ENCODE peak calls at places on chromosomes 13 and 19, in nine cellular contexts. J is endothelial cell, S is GM10248, R is progenitor cell of endocrine pancreas, E is body of pancreas, F is Peyer's patch, N is GM23338, X is fibroblast of pulmonary artery, C is transverse colon. W is an unnamed sample.

GRCh38 chr13:78147905-78148304 is 229.3 kb upstream of the EDNRB start:
- DNase-seq in N (no peak), R (no peak), S (no peak), J (no peak), X (peak; percentile 89), E (no peak), C (no peak), F (no peak), W (no peak)

GRCh38 chr19:5680083-5680436 is 256 bp downstream of the MICOS13 start:
- DNase-seq in J (no peak), E (no peak), S (peak; percentile 22), F (peak; percentile 29), X (peak; percentile 26), R (no peak), N (peak; percentile 61), C (peak; percentile 50), W (no peak)

GRCh38 chr13:75788494-75788991 is 152.4 kb downstream of the LMO7 start:
- DNase-seq in N (no peak), C (peak; percentile 66), E (no peak), R (no peak), S (no peak), J (no peak), X (peak; percentile 76), F (no peak), W (no peak)

GRCh38 chr19:38939957-38940356 is 9.2 kb downstream of the MRPS12 start:
- DNase-seq in E (no peak), F (no peak), X (no peak), C (no peak), S (no peak), N (no peak), J (no peak), R (no peak), W (no peak)

GRCh38 chr13:62250501-62251175 is 835.0 kb upstream of the PCDH20 start:
- DNase-seq in J (no peak), C (no peak), E (no peak), S (no peak), R (no peak), X (peak; percentile 4), F (no peak), N (no peak), W (no peak)

GRCh38 chr13:26806891-26807290 is 46.3 kb upstream of the GPR12 start:
- DNase-seq in N (no peak), S (no peak), J (no peak), X (no peak), R (no peak), E (no peak), C (no peak), F (no peak), W (no peak)

GRCh38 chr19:16327911-16328823 is 3.5 kb downstream of the KLF2 start:
- DNase-seq in X (peak; percentile 94), R (no peak), F (peak; percentile 76), J (no peak), S (no peak), N (no peak), E (peak; percentile 48), C (peak; percentile 75), W (no peak)

GRCh38 chr19:3691372-3691716 is 8.9 kb downstream of the PIP5K1C start:
- DNase-seq in S (no peak), J (no peak), R (no peak), E (no peak), C (no peak), F (no peak), X (no peak), N (no peak), W (no peak)

GRCh38 chr13:79642596-79642995 is 161.6 kb downstream of the NDFIP2 start:
- DNase-seq in R (no peak), C (no peak), F (no peak), N (peak; percentile 7), X (peak; percentile 13), S (no peak), E (no peak), J (no peak), W (no peak)

GRCh38 chr13:26663801-26664200 is 96.8 kb downstream of the GPR12 start:
- DNase-seq in S (no peak), N (no peak), J (no peak), F (no peak), E (no peak), R (no peak), X (no peak), C (no peak), W (no peak)

DNA sequence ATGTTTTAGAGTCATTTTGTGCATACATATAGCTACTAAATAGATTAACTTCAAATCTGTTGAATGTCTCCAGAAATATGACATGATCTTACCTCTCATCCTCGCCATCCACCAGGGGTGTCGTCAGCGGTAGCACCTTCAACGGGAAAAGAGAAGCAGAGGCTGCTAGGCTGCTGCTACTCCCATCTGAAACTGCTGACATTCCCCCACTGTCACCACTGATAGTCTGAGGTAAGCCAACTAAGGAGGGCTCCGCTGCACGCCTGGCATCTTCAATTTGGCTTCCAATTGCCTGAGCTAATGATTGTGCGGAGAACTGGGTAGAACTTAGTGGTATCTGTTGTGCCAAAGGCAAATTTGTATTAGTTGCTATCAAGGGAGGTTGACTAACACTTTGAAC is 3.1 kb downstream of the TSC22D1 start:
- DNase-seq in S (no peak), F (no peak), R (no peak), C (no peak), E (no peak), J (no peak), X (no peak), N (peak; percentile 49), W (no peak)
- TF ChIP-seq CTCF in S (no peak), F (no peak), R (no peak), C (no peak), E (no peak), J (no peak), X (no peak), N (peak; percentile 6), W (no peak)

GRCh38 chr19:10467104-10467706 is 36.0 kb downstream of the KEAP1 start:
- DNase-seq in R (no peak), S (no peak), J (no peak), C (no peak), F (no peak), E (no peak), N (no peak), X (no peak), W (no peak)

GRCh38 chr19:10474962-10475451 is 28.1 kb downstream of the KEAP1 start:
- DNase-seq in R (no peak), X (no peak), N (no peak), S (no peak), J (no peak), F (no peak), C (no peak), E (no peak), W (no peak)

GRCh38 chr19:10473192-10473591 is 30.0 kb downstream of the KEAP1 start:
- DNase-seq in J (no peak), S (no peak), X (no peak), R (no peak), F (no peak), E (peak; percentile 64), N (no peak), C (no peak), W (no peak)

GRCh38 chr19:10468133-10468532 is 35.0 kb downstream of the KEAP1 start:
- DNase-seq in C (no peak), S (no peak), R (no peak), J (no peak), N (peak; percentile 67), X (no peak), F (no peak), E (no peak), W (no peak)

DNA sequence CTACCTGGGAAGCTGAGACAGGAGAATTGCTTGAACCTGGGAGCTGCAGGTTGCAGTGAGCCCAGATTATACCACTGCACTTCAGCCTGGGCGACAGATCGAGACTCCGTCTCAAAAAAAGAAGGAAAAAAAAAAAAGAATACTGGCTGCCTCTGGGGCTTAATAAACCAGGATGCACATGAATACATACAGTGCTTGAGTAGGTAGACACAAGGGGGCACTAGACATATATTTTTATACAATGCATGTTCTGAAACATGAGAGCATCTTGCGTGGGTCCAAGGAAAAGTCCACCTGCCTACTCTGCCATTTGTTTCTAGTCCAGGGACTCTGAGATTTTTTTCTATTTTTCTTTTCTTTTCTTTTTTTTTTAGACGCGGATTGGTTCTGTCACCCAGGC is 31.2 kb downstream of the KEAP1 start:
- DNase-seq in X (peak; percentile 64), F (no peak), S (no peak), E (no peak), C (no peak), R (no peak), J (no peak), N (peak; percentile 43), W (no peak)
- TF ChIP-seq CTCF in X (peak; percentile 51), F (peak; percentile 25), S (peak; percentile 44), E (peak; percentile 37), C (peak; percentile 17), R (peak; percentile 40), J (no peak), N (peak; percentile 34), W (peak; percentile 28)

GRCh38 chr13:92535222-92536006 is 691.2 kb upstream of the GPC6 start:
- DNase-seq in X (no peak), R (no peak), E (no peak), C (no peak), F (no peak), N (no peak), S (no peak), J (no peak), W (no peak)

GRCh38 chr13:92530364-92530763 is 696.2 kb upstream of the GPC6 start:
- DNase-seq in C (no peak), S (no peak), J (no peak), F (no peak), R (no peak), N (no peak), E (no peak), X (peak; percentile 11), W (no peak)
- TF ChIP-seq CTCF in C (no peak), S (no peak), J (no peak), F (no peak), R (peak; percentile 35), N (no peak), E (peak; percentile 42), X (no peak), W (no peak)

GRCh38 chr13:112392719-112393118 is 16.6 kb downstream of the SPACA7 start:
- DNase-seq in C (no peak), S (no peak), N (peak; percentile 15), F (no peak), X (no peak), J (no peak), E (no peak), R (no peak), W (no peak)
- TF ChIP-seq CTCF in C (no peak), S (no peak), N (peak; percentile 52), F (no peak), X (no peak), J (no peak), E (no peak), R (peak; percentile 17), W (no peak)

DNA sequence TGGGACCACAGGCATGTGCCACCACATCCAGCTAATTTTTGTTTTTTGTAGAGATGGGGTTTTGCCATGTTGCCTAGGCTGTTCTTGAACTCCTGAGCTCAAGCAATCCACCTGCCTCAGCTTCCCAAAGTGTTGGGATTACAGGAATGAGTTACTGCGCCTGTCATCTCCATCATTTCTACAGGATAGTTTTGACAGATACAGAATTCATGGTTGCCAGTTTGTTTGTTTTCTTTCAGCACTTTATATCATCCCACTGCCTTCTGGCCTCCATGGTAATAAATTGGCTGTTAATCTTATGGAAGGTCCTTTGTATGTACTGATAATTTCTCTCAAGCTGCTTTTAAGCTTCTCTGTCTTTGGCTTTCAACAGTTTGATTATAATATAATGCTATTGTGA is 165.2 kb downstream of the RNF17 start:
- DNase-seq in X (no peak), S (no peak), F (no peak), C (no peak), E (no peak), R (no peak), J (no peak), N (no peak), W (no peak)
- TF ChIP-seq CTCF in X (no peak), S (no peak), F (no peak), C (no peak), E (no peak), R (no peak), J (no peak), N (no peak), W (no peak)

W was measured in Calu3.